ENCODE peak calls at places on chromosomes 3 and 15, in seven cellular contexts. A, J, R, X, T, B and L are unnamed samples.

GRCh38 chr3:16102905-16103364 is 71.5 kb upstream of the GALNT15 start:
- DNase-seq in B (no peak), J (no peak), A (no peak), X (no peak), T (no peak), R (no peak), L (peak; percentile 59)

GRCh38 chr15:89751748-89752147 is 699 bp upstream of the MESP1 start:
- DNase-seq in A (no peak), R (no peak), B (no peak), X (no peak), T (no peak), J (no peak), L (no peak)

GRCh38 chr3:143362115-143362992 is 242.8 kb downstream of the CHST2 start:
- DNase-seq in A (no peak), J (no peak), X (no peak), R (no peak), T (no peak), B (no peak), L (no peak)

GRCh38 chr3:136209921-136210320 is 13.8 kb upstream of the MSL2 start:
- DNase-seq in J (no peak), X (no peak), A (no peak), R (no peak), T (no peak), B (no peak), L (peak; percentile 50)

GRCh38 chr15:89231832-89232231 is 10.5 kb upstream of the RLBP1 start:
- DNase-seq in A (no peak), X (no peak), J (no peak), B (no peak), T (no peak), R (no peak), L (no peak)

GRCh38 chr3:53153267-53153823 is 7.7 kb upstream of the PRKCD start:
- DNase-seq in J (no peak), X (no peak), T (peak; percentile 10), B (no peak), A (no peak), R (no peak), L (no peak)

GRCh38 chr15:50353999-50354837 is 780 bp downstream of the GABPB1 start:
- DNase-seq in R (peak; percentile 17), T (peak; percentile 74), A (peak; percentile 69), X (peak; percentile 17), B (peak; percentile 71), J (peak; percentile 17), L (peak; percentile 44)

GRCh38 chr15:77497108-77497737 is 76.5 kb downstream of the HMG20A start:
- DNase-seq in A (no peak), R (peak; percentile 84), J (no peak), B (no peak), X (no peak), T (no peak), L (peak; percentile 56)

GRCh38 chr3:42072930-42073329 is 18.2 kb upstream of the TRAK1 start:
- DNase-seq in T (no peak), A (no peak), B (no peak), J (no peak), R (no peak), X (no peak), L (no peak)

GRCh38 chr15:29115093-29115991 is 154.3 kb downstream of the NSMCE3 start:
- DNase-seq in X (no peak), A (no peak), R (no peak), T (no peak), J (no peak), B (no peak), L (no peak)

GRCh38 chr3:44235604-44236484 is 5.8 kb upstream of the TOPAZ1 start:
- DNase-seq in B (peak; percentile 56), J (peak; percentile 34), R (peak; percentile 6), T (peak; percentile 71), X (peak; percentile 23), A (peak; percentile 60), L (peak; percentile 85)

GRCh38 chr15:90988249-90988648 is 6.1 kb downstream of the PRC1 start:
- DNase-seq in T (no peak), J (no peak), R (no peak), A (no peak), X (no peak), B (no peak), L (no peak)

GRCh38 chr15:93980149-93980911 is 251.0 kb upstream of the MCTP2 start:
- DNase-seq in T (no peak), B (no peak), X (no peak), R (no peak), J (no peak), A (no peak), L (no peak)

GRCh38 chr3:160756907-160757623 is 1.0 kb downstream of the PPM1L start:
- DNase-seq in T (no peak), B (no peak), R (no peak), J (no peak), X (no peak), A (no peak), L (no peak)

GRCh38 chr15:63909819-63910437 is 76.2 kb upstream of the HERC1 start:
- DNase-seq in T (no peak), B (peak; percentile 21), R (no peak), X (no peak), J (no peak), A (no peak), L (peak; percentile 81)

GRCh38 chr3:52349611-52350395 is 33.7 kb downstream of the DNAH1 start:
- DNase-seq in X (no peak), R (no peak), T (peak; percentile 24), B (no peak), A (no peak), J (no peak), L (no peak)

GRCh38 chr3:172973799-172974198 is 167.2 kb downstream of the SPATA16 start:
- DNase-seq in X (no peak), J (no peak), B (no peak), T (no peak), R (no peak), A (no peak), L (no peak)

GRCh38 chr3:20288050-20288449 is 102.0 kb upstream of the SGO1 start:
- DNase-seq in R (no peak), T (no peak), X (no peak), A (no peak), J (no peak), B (no peak), L (no peak)

GRCh38 chr3:69250014-69250413 is 127.6 kb upstream of the LMOD3 start:
- DNase-seq in T (no peak), B (no peak), R (no peak), J (peak; percentile 12), X (peak; percentile 20), A (peak; percentile 9), L (no peak)

GRCh38 chr15:101535170-101535902 is 45.8 kb upstream of the PCSK6 start:
- DNase-seq in A (no peak), J (no peak), T (no peak), B (no peak), R (no peak), X (no peak), L (no peak)

GRCh38 chr3:107927361-107928083 is 163.3 kb downstream of the CD47 start:
- DNase-seq in B (peak; percentile 43), R (peak; percentile 49), X (peak; percentile 52), A (peak; percentile 67), J (peak; percentile 50), T (peak; percentile 73), L (peak; percentile 94)

GRCh38 chr15:62464705-62465104 is 299.6 kb upstream of the C2CD4B start:
- DNase-seq in X (no peak), R (no peak), A (no peak), J (no peak), T (no peak), B (no peak), L (peak; percentile 72)

GRCh38 chr3:193768069-193768391 is 175.0 kb downstream of the OPA1 start:
- DNase-seq in R (no peak), X (no peak), J (no peak), T (no peak), B (no peak), A (no peak), L (peak; percentile 46)

GRCh38 chr3:11845661-11846060 is 1.0 kb downstream of the TAMM41 start:
- DNase-seq in X (no peak), B (no peak), J (no peak), A (peak; percentile 11), T (no peak), R (no peak), L (no peak)